ENCODE peak calls at places on chromosomes 1 and 21, in seven cellular contexts. One of them, this sample, is unnamed.

GRCh38 chr1:38077523-38078147 is 31.0 kb upstream of the POU3F1 start:
- DNase-seq in AG04450: no peak
- DNase-seq in GM20000: no peak
- DNase-seq in foreskin fibroblast: peak; percentile 50
- DNase-seq in HepG2: no peak
- DNase-seq in nephron progenitor cell: no peak
- DNase-seq in fibroblast of pulmonary artery: no peak
- DNase-seq in this sample: no peak

GRCh38 chr1:68293609-68294353 is 61.5 kb upstream of the WLS start:
- DNase-seq in AG04450: no peak
- DNase-seq in GM20000: no peak
- DNase-seq in foreskin fibroblast: peak; percentile 33
- DNase-seq in HepG2: no peak
- DNase-seq in nephron progenitor cell: peak; percentile 57
- DNase-seq in fibroblast of pulmonary artery: peak; percentile 75
- DNase-seq in this sample: peak; percentile 19

GRCh38 chr1:156851779-156852413 is 7.0 kb downstream of the INSRR start:
- DNase-seq in AG04450: no peak
- DNase-seq in GM20000: no peak
- DNase-seq in foreskin fibroblast: no peak
- DNase-seq in HepG2: no peak
- DNase-seq in nephron progenitor cell: no peak
- DNase-seq in fibroblast of pulmonary artery: no peak
- DNase-seq in this sample: no peak

GRCh38 chr1:228228601-228229074 is 20.8 kb downstream of the OBSCN start:
- DNase-seq in AG04450: peak; percentile 48
- DNase-seq in GM20000: no peak
- DNase-seq in foreskin fibroblast: peak; percentile 87
- DNase-seq in HepG2: peak; percentile 83
- DNase-seq in nephron progenitor cell: no peak
- DNase-seq in fibroblast of pulmonary artery: peak; percentile 36
- DNase-seq in this sample: no peak

GRCh38 chr21:16713331-16714114 is 799.3 kb upstream of the CXADR start:
- DNase-seq in AG04450: no peak
- DNase-seq in GM20000: no peak
- DNase-seq in foreskin fibroblast: peak; percentile 61
- DNase-seq in HepG2: no peak
- DNase-seq in nephron progenitor cell: peak; percentile 1
- DNase-seq in fibroblast of pulmonary artery: peak; percentile 45
- DNase-seq in this sample: no peak

GRCh38 chr1:22537441-22538139 is 25.7 kb upstream of the EPHA8 start:
- DNase-seq in AG04450: no peak
- DNase-seq in GM20000: no peak
- DNase-seq in foreskin fibroblast: no peak
- DNase-seq in HepG2: no peak
- DNase-seq in nephron progenitor cell: no peak
- DNase-seq in fibroblast of pulmonary artery: no peak
- DNase-seq in this sample: no peak

GRCh38 chr1:218760601-218761570 is 412.8 kb upstream of the LYPLAL1 start:
- DNase-seq in AG04450: no peak
- DNase-seq in GM20000: no peak
- DNase-seq in foreskin fibroblast: no peak
- DNase-seq in HepG2: no peak
- DNase-seq in nephron progenitor cell: no peak
- DNase-seq in fibroblast of pulmonary artery: no peak
- DNase-seq in this sample: no peak

GRCh38 chr1:84847253-84848247 is 45.5 kb downstream of the LPAR3 start:
- DNase-seq in AG04450: peak; percentile 89
- DNase-seq in GM20000: no peak
- DNase-seq in foreskin fibroblast: peak; percentile 99
- DNase-seq in HepG2: peak; percentile 25
- DNase-seq in nephron progenitor cell: no peak
- DNase-seq in fibroblast of pulmonary artery: peak; percentile 100
- DNase-seq in this sample: no peak

GRCh38 chr1:203144661-203145060 is 17.1 kb downstream of the ADORA1 start:
- DNase-seq in AG04450: no peak
- DNase-seq in GM20000: no peak
- DNase-seq in foreskin fibroblast: peak; percentile 50
- DNase-seq in HepG2: peak; percentile 6
- DNase-seq in nephron progenitor cell: no peak
- DNase-seq in fibroblast of pulmonary artery: peak; percentile 56
- DNase-seq in this sample: no peak

GRCh38 chr1:183652107-183652506 is 1.0 kb downstream of the APOBEC4 start:
- DNase-seq in AG04450: no peak
- DNase-seq in GM20000: peak; percentile 34
- DNase-seq in foreskin fibroblast: no peak
- DNase-seq in HepG2: no peak
- DNase-seq in nephron progenitor cell: no peak
- DNase-seq in fibroblast of pulmonary artery: no peak
- DNase-seq in this sample: no peak

GRCh38 chr1:118992426-118992825 is 4.3 kb upstream of the TBX15 start:
- DNase-seq in AG04450: no peak
- DNase-seq in GM20000: no peak
- DNase-seq in foreskin fibroblast: no peak
- DNase-seq in HepG2: no peak
- DNase-seq in nephron progenitor cell: no peak
- DNase-seq in fibroblast of pulmonary artery: no peak
- DNase-seq in this sample: no peak

GRCh38 chr1:47584249-47584648 is 146.4 kb downstream of the FOXD2 start:
- DNase-seq in AG04450: no peak
- DNase-seq in GM20000: no peak
- DNase-seq in foreskin fibroblast: no peak
- DNase-seq in HepG2: no peak
- DNase-seq in nephron progenitor cell: no peak
- DNase-seq in fibroblast of pulmonary artery: no peak
- DNase-seq in this sample: peak; percentile 3

GRCh38 chr1:11080931-11081330 is 18.7 kb downstream of the EXOSC10 start:
- DNase-seq in AG04450: no peak
- DNase-seq in GM20000: no peak
- DNase-seq in foreskin fibroblast: no peak
- DNase-seq in HepG2: no peak
- DNase-seq in nephron progenitor cell: no peak
- DNase-seq in fibroblast of pulmonary artery: no peak
- DNase-seq in this sample: no peak

GRCh38 chr1:21622466-21623315 is 46.5 kb downstream of the RAP1GAP start:
- DNase-seq in AG04450: no peak
- DNase-seq in GM20000: peak; percentile 77
- DNase-seq in foreskin fibroblast: peak; percentile 19
- DNase-seq in HepG2: no peak
- DNase-seq in nephron progenitor cell: peak; percentile 82
- DNase-seq in fibroblast of pulmonary artery: no peak
- DNase-seq in this sample: no peak

GRCh38 chr1:36204347-36204909 is 19.8 kb upstream of the THRAP3 start:
- DNase-seq in AG04450: no peak
- DNase-seq in GM20000: peak; percentile 1
- DNase-seq in foreskin fibroblast: peak; percentile 33
- DNase-seq in HepG2: no peak
- DNase-seq in nephron progenitor cell: no peak
- DNase-seq in fibroblast of pulmonary artery: peak; percentile 56
- DNase-seq in this sample: no peak

GRCh38 chr21:41360072-41360821 is 1.6 kb upstream of the MX2 start:
- DNase-seq in AG04450: peak; percentile 10
- DNase-seq in GM20000: no peak
- DNase-seq in foreskin fibroblast: peak; percentile 45
- DNase-seq in HepG2: peak; percentile 46
- DNase-seq in nephron progenitor cell: no peak
- DNase-seq in fibroblast of pulmonary artery: peak; percentile 53
- DNase-seq in this sample: no peak

GRCh38 chr1:66996018-66996682 is 57.8 kb downstream of the SLC35D1 start:
- DNase-seq in AG04450: peak; percentile 55
- DNase-seq in GM20000: peak; percentile 54
- DNase-seq in foreskin fibroblast: peak; percentile 85
- DNase-seq in HepG2: peak; percentile 46
- DNase-seq in nephron progenitor cell: peak; percentile 49
- DNase-seq in fibroblast of pulmonary artery: peak; percentile 85
- DNase-seq in this sample: peak; percentile 32

GRCh38 chr1:146051452-146051852 is 29.9 kb upstream of the HJV start:
- DNase-seq in AG04450: no peak
- DNase-seq in GM20000: no peak
- DNase-seq in foreskin fibroblast: no peak
- DNase-seq in HepG2: no peak
- DNase-seq in nephron progenitor cell: no peak
- DNase-seq in fibroblast of pulmonary artery: no peak
- DNase-seq in this sample: no peak

GRCh38 chr1:153962088-153963029 is 978 bp downstream of the SLC39A1 start:
- DNase-seq in AG04450: no peak
- DNase-seq in GM20000: no peak
- DNase-seq in foreskin fibroblast: peak; percentile 82
- DNase-seq in HepG2: peak; percentile 26
- DNase-seq in nephron progenitor cell: no peak
- DNase-seq in fibroblast of pulmonary artery: peak; percentile 48
- DNase-seq in this sample: no peak

GRCh38 chr1:54324031-54324654 is 82.1 kb downstream of the SSBP3 start:
- DNase-seq in AG04450: no peak
- DNase-seq in GM20000: no peak
- DNase-seq in foreskin fibroblast: peak; percentile 38
- DNase-seq in HepG2: no peak
- DNase-seq in nephron progenitor cell: peak; percentile 35
- DNase-seq in fibroblast of pulmonary artery: peak; percentile 53
- DNase-seq in this sample: no peak

GRCh38 chr1:66764994-66765578 is 12.8 kb downstream of the DYNLT5 start:
- DNase-seq in AG04450: peak; percentile 29
- DNase-seq in GM20000: peak; percentile 59
- DNase-seq in foreskin fibroblast: peak; percentile 78
- DNase-seq in HepG2: peak; percentile 24
- DNase-seq in nephron progenitor cell: peak; percentile 34
- DNase-seq in fibroblast of pulmonary artery: peak; percentile 80
- DNase-seq in this sample: no peak

GRCh38 chr1:50750021-50750619 is 209.9 kb downstream of the FAF1 start:
- DNase-seq in AG04450: no peak
- DNase-seq in GM20000: no peak
- DNase-seq in foreskin fibroblast: peak; percentile 62
- DNase-seq in HepG2: peak; percentile 6
- DNase-seq in nephron progenitor cell: no peak
- DNase-seq in fibroblast of pulmonary artery: peak; percentile 63
- DNase-seq in this sample: peak; percentile 22
- TF ChIP-seq CTCF in AG04450: peak; percentile 62
- TF ChIP-seq CTCF in GM20000: no peak
- TF ChIP-seq CTCF in foreskin fibroblast: peak; percentile 52
- TF ChIP-seq CTCF in HepG2: peak; percentile 56
- TF ChIP-seq CTCF in nephron progenitor cell: peak; percentile 10
- TF ChIP-seq CTCF in fibroblast of pulmonary artery: peak; percentile 65
- TF ChIP-seq CTCF in this sample: peak; percentile 18

DNA sequence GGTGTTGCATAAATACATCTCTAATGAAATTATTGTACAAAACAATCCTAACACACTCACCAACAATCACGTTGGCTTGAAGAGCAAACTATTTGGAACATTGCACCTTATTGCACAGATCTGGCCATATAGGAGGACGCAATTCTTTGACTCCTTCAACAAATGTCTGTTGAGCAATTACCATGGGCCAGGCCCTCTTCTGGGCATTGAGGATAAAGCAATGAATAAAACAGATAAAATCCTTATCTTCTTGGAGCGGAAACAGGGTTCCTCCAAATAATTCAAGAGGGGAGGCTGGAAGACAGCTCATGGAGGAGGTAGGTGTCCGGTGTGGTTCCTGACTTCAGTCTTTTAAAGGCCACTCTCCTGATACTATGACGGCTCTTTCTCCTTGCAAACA is 43.3 kb downstream of the PAX7 start:
- DNase-seq in AG04450: no peak
- DNase-seq in GM20000: no peak
- DNase-seq in foreskin fibroblast: peak; percentile 27
- DNase-seq in HepG2: no peak
- DNase-seq in nephron progenitor cell: no peak
- DNase-seq in fibroblast of pulmonary artery: no peak
- DNase-seq in this sample: no peak
- TF ChIP-seq CTCF in AG04450: no peak
- TF ChIP-seq CTCF in GM20000: no peak
- TF ChIP-seq CTCF in foreskin fibroblast: no peak
- TF ChIP-seq CTCF in HepG2: no peak
- TF ChIP-seq CTCF in nephron progenitor cell: no peak
- TF ChIP-seq CTCF in fibroblast of pulmonary artery: no peak
- TF ChIP-seq CTCF in this sample: no peak

GRCh38 chr1:191993549-191993948 is 164.7 kb upstream of the RGS18 start:
- DNase-seq in AG04450: peak; percentile 15
- DNase-seq in GM20000: no peak
- DNase-seq in foreskin fibroblast: peak; percentile 55
- DNase-seq in HepG2: peak; percentile 2
- DNase-seq in nephron progenitor cell: no peak
- DNase-seq in fibroblast of pulmonary artery: peak; percentile 72
- DNase-seq in this sample: no peak
- TF ChIP-seq CTCF in AG04450: peak; percentile 64
- TF ChIP-seq CTCF in GM20000: no peak
- TF ChIP-seq CTCF in foreskin fibroblast: peak; percentile 35
- TF ChIP-seq CTCF in HepG2: no peak
- TF ChIP-seq CTCF in nephron progenitor cell: no peak
- TF ChIP-seq CTCF in fibroblast of pulmonary artery: peak; percentile 54
- TF ChIP-seq CTCF in this sample: no peak

DNA sequence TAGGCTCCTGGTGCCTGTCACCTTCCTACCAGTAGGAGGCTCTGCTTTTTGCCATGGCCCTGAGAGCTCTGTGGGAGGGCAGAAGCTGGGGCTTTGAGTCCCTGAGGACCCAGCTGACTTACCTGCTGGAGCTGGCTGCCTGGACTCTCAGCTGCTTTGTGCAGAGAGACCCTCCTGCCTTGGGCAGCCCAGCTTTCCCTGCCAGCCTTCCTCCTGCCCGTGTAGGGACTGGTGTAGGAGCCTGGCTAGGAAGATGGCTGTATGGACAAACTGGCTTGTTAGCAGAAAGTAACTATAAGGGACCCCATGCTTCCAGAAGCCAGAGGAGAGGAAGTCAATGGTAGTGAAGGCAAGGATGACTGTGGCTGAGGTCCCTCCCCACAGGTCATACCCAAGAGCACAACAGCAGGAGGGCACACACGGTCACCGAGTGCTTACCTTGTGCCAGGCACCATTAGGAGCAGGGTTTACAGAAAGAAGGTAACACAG is 9.7 kb upstream of the CELSR2 start:
- DNase-seq in AG04450: no peak
- DNase-seq in GM20000: peak; percentile 48
- DNase-seq in foreskin fibroblast: peak; percentile 72
- DNase-seq in HepG2: peak; percentile 66
- DNase-seq in nephron progenitor cell: peak; percentile 48
- DNase-seq in fibroblast of pulmonary artery: peak; percentile 45
- DNase-seq in this sample: peak; percentile 65
- TF ChIP-seq CTCF in AG04450: peak; percentile 66
- TF ChIP-seq CTCF in GM20000: peak; percentile 35
- TF ChIP-seq CTCF in foreskin fibroblast: peak; percentile 67
- TF ChIP-seq CTCF in HepG2: peak; percentile 83
- TF ChIP-seq CTCF in nephron progenitor cell: peak; percentile 55
- TF ChIP-seq CTCF in fibroblast of pulmonary artery: peak; percentile 59
- TF ChIP-seq CTCF in this sample: no peak

GRCh38 chr1:226568077-226568831 is 19.7 kb downstream of the STUM start:
- DNase-seq in AG04450: no peak
- DNase-seq in GM20000: no peak
- DNase-seq in foreskin fibroblast: peak; percentile 24
- DNase-seq in HepG2: peak; percentile 12
- DNase-seq in nephron progenitor cell: peak; percentile 41
- DNase-seq in fibroblast of pulmonary artery: no peak
- DNase-seq in this sample: peak; percentile 41
- TF ChIP-seq CTCF in AG04450: peak; percentile 17
- TF ChIP-seq CTCF in GM20000: no peak
- TF ChIP-seq CTCF in foreskin fibroblast: peak; percentile 11
- TF ChIP-seq CTCF in HepG2: peak; percentile 51
- TF ChIP-seq CTCF in nephron progenitor cell: peak; percentile 23
- TF ChIP-seq CTCF in fibroblast of pulmonary artery: peak; percentile 20
- TF ChIP-seq CTCF in this sample: no peak